ENCODE peak calls at places on chromosome 15, in six cellular contexts. J is heart left ventricle, H is cardiac muscle cell, A is astrocyte, G is neuronal stem cell, P is GM23338. D is an unnamed sample. For H3K4me1, the result is how much of the 10 kb centered on the place peaks cover.

GRCh38 chr15:88842156-88842555 is 38.9 kb downstream of the ACAN start:
- DNase-seq in J (no peak), H (no peak), A (no peak), G (no peak), P (no peak), D (no peak)

GRCh38 chr15:38678291-38678690 is 113.7 kb upstream of the RASGRP1 start:
- DNase-seq in J (no peak), H (no peak), A (no peak), G (no peak), P (no peak), D (no peak)

GRCh38 chr15:54803987-54804386 is 392.8 kb downstream of the RSL24D1 start:
- DNase-seq in J (no peak), H (no peak), A (no peak), G (no peak), P (no peak), D (no peak)

GRCh38 chr15:62769604-62770003 is 272.9 kb upstream of the TPM1 start:
- DNase-seq in J (no peak), H (no peak), A (peak), G (no peak), P (no peak), D (no peak)

GRCh38 chr15:42511010-42511396 is 15.6 kb downstream of the SNAP23 start:
- DNase-seq in J (no peak), H (no peak), A (peak), G (no peak), P (no peak), D (no peak)

GRCh38 chr15:99969261-99969960 is 236.2 kb upstream of the LYSMD4 start:
- DNase-seq in J (no peak), H (no peak), A (no peak), G (no peak), P (no peak), D (no peak)

GRCh38 chr15:70589221-70589620 is 174.1 kb downstream of the UACA start:
- DNase-seq in J (no peak), H (no peak), A (peak), G (no peak), P (no peak), D (no peak)

GRCh38 chr15:74307827-74308642 is 59.4 kb downstream of the CYP11A1 start:
- DNase-seq in J (peak), H (peak), A (peak), G (no peak), P (peak), D (no peak)

GRCh38 chr15:49863431-49864205 is 242.8 kb downstream of the DTWD1 start:
- DNase-seq in J (no peak), H (no peak), A (peak), G (no peak), P (no peak), D (no peak)

GRCh38 chr15:42270996-42271395 is 2.0 kb upstream of the GANC start:
- DNase-seq in J (no peak), H (no peak), A (no peak), G (no peak), P (no peak), D (no peak)

GRCh38 chr15:42045211-42045615 is 24.4 kb upstream of the PLA2G4E start:
- DNase-seq in J (no peak), H (no peak), A (no peak), G (no peak), P (no peak), D (no peak)

GRCh38 chr15:83559310-83559966 is 94.5 kb upstream of the ADAMTSL3 start:
- DNase-seq in J (no peak), H (peak), A (peak), G (peak), P (peak), D (peak)

GRCh38 chr15:96366526-96366877 is 36.0 kb downstream of the NR2F2 start:
- DNase-seq in J (no peak), H (no peak), A (no peak), G (no peak), P (peak), D (no peak)

GRCh38 chr15:77572186-77572585 is 60.5 kb downstream of the LINGO1 start:
- DNase-seq in J (no peak), H (no peak), A (no peak), G (no peak), P (no peak), D (no peak)

GRCh38 chr15:23436421-23436820 is 10.6 kb downstream of the GOLGA6L2 start:
- DNase-seq in J (no peak), H (no peak), A (no peak), G (no peak), P (no peak), D (no peak)

GRCh38 chr15:70266412-70267089 is 168.8 kb upstream of the TLE3 start:
- DNase-seq in J (peak), H (no peak), A (peak), G (no peak), P (no peak), D (no peak)

GRCh38 chr15:39124155-39124924 is 456.5 kb upstream of the THBS1 start:
- DNase-seq in J (no peak), H (no peak), A (peak), G (no peak), P (no peak), D (no peak)

GRCh38 chr15:52021128-52021671 is 2.2 kb downstream of the MAPK6 start:
- DNase-seq in J (peak), H (peak), A (peak), G (no peak), P (peak), D (no peak)

GRCh38 chr15:75545066-75545465 is 34.0 kb downstream of the PTPN9 start:
- DNase-seq in J (no peak), H (no peak), A (no peak), G (no peak), P (no peak), D (no peak)

GRCh38 chr15:33138000-33138399 is 56.5 kb downstream of the FMN1 start:
- DNase-seq in J (no peak), H (no peak), A (no peak), G (no peak), P (no peak), D (no peak)

GRCh38 chr15:78977091-78977571 is 32.3 kb upstream of the CTSH start:
- DNase-seq in J (no peak), H (no peak), A (no peak), G (no peak), P (no peak), D (no peak)

GRCh38 chr15:39133201-39133600 is 447.7 kb upstream of the THBS1 start:
- DNase-seq in J (no peak), H (peak), A (peak), G (no peak), P (no peak), D (no peak)

GRCh38 chr15:63480441-63480821 is 24.0 kb upstream of the USP3 start:
- DNase-seq in J (no peak), H (no peak), A (no peak), G (no peak), P (no peak), D (no peak)

GRCh38 chr15:101288905-101289513 is 6.0 kb downstream of the SNRPA1 start:
- DNase-seq in J (no peak), H (peak), A (no peak), G (no peak), P (peak), D (no peak)

GRCh38 chr15:33278816-33279612 is 31.8 kb upstream of the RYR3 start:
- DNase-seq in J (no peak), H (no peak), A (peak), G (no peak), P (peak), D (peak)

GRCh38 chr15:91072162-91072561 is 27.9 kb upstream of the SV2B start:
- DNase-seq in J (no peak), H (no peak), A (no peak), G (no peak), P (no peak), D (no peak)

DNA sequence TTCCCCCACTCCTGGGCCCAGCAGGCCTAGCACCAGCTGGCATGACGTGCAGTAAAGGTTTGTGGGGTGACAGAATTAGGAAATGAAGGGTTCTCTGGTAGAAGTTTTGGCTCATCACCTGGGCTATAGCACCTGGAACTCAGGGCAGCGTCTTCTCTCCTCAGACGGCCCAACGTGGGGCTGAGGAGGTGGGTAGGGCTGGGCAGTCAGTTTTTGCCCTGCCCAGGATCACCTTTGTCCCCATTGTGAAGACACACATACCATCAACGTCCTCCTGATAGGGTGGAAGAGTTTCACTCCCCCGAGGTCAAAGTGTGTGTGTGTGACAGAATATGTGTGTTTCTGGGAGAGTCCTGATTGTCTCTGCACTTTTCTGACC is 12.1 kb downstream of the KBTBD13 start:
- DNase-seq in J (no peak), H (no peak), A (no peak), G (no peak), P (no peak), D (no peak)
- H3K4me1 ChIP-seq in J (under half), H (under half), A (under half), G (under half), P (under half), D (under half)

DNA sequence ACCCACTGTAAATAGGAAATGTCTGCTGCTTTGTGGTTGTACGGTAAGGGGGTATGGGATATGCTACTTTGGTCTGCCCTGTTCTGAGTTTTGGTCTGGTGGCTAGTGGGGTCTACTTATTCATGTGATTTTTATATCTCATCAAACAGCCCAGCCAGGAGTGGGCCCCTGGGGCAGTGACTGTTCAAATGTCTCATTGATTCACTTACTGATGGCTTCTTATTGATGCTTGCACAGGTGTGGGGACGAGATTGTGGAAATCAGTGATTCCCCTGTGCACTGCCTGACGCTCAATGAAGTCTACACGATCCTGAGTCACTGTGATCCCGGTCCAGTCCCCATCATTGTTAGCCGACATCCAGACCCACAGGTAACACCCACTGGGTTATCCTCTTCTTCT is 38.5 kb downstream of the STARD5 start:
- DNase-seq in J (no peak), H (no peak), A (no peak), G (no peak), P (no peak), D (no peak)
- H3K4me1 ChIP-seq in J (under half), H (under half), A (under half), G (under half), P (under half), D (under half)

DNA sequence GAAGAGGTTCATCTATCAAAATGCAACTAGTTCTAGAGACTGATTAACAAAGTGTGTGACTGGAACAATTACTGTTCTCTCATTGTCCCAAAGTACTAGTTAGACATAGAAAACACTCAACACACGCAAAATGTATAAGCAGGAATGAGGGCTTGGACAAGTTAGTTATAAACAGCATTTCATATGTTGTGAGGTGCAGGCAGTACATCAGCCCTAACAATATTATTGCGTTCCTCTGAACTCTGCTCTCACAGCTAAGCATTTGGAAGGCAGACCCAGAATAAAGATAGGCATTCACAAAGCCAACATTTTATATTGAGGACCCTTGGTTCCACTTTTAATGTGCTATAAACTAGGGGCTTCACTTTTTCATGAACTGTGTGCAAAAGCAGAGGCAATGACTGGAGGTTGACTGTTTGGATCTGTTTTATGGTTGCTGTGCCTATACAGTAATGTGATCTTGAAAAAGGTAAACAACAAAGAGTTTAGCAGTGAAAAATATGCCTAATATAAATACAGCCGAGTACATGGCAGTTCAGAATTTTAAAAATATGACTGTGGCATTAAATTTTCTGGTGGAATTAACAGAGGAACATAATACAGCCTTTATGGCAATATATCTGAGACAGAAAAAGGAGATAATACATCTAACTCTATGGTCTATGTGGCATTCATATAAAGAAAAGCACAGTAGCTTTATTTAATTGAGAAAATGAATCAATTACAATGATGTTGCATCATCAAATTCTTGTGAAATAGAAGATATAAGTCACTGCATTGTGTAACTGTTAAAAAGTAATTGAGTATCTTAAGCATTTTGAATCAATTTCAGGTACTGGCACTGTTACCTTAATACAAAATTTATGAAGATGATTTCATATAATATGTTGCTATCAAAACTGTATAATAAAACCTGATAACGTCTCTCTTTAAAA is 80.0 kb upstream of the SKOR1 start:
- DNase-seq in J (no peak), H (no peak), A (no peak), G (no peak), P (no peak), D (no peak)
- H3K4me1 ChIP-seq in J (under half), H (under half), A (under half), G (under half), P (under half), D (under half)

DNA sequence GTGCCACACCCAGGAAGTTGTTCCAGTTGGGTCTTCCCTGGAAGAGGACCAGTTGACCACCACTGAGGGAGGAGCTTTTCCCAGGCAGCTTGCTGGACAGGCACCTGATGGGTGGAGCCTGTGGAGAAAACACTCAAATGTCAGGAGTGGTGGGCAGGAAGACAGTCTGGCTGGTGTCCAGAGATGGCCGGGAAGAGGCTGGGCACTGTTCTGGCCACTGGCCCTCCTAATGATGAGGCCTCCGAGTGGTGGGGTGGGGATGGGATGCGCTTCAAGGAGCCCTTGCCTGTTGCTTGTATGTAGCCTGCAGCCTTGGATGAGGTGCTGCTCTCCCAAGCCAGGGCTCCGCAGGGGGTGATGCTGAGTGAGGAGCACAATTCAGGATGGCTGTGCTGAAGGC is 12.3 kb downstream of the PLEKHO2 start:
- DNase-seq in J (no peak), H (no peak), A (peak), G (no peak), P (no peak), D (no peak)
- H3K4me1 ChIP-seq in J (half or more), H (under half), A (under half), G (under half), P (under half), D (under half)

GRCh38 chr15:98800437-98801233 is 152.3 kb downstream of the IGF1R start:
- DNase-seq in J (peak), H (peak), A (peak), G (peak), P (peak), D (peak)
- H3K4me1 ChIP-seq in J (under half), H (under half), A (under half), G (under half), P (half or more), D (under half)